ENCODE peak calls at places on chromosomes 3 and 15, in seven cellular contexts. A, S, F, Q, M, B and K are unnamed samples.

GRCh38 chr3:178392553-178392952 is 143.7 kb upstream of the KCNMB2 start:
- DNase-seq in A (no peak), S (no peak), F (no peak), Q (no peak), M (no peak), B (no peak), K (no peak)

GRCh38 chr3:46372492-46373359 is 2.0 kb downstream of the CCR5 start:
- DNase-seq in A (no peak), S (no peak), F (no peak), Q (no peak), M (no peak), B (no peak), K (no peak)

GRCh38 chr3:126130081-126130855 is 46.3 kb upstream of the SLC41A3 start:
- DNase-seq in A (peak; percentile 18), S (no peak), F (no peak), Q (peak; percentile 13), M (peak; percentile 4), B (peak; percentile 12), K (no peak)

GRCh38 chr3:179806177-179806576 is 153.3 kb downstream of the USP13 start:
- DNase-seq in A (no peak), S (no peak), F (no peak), Q (no peak), M (no peak), B (no peak), K (no peak)

GRCh38 chr3:166663194-166663593 is 716.9 kb downstream of the ZBBX start:
- DNase-seq in A (no peak), S (no peak), F (no peak), Q (no peak), M (no peak), B (no peak), K (no peak)

GRCh38 chr15:74826372-74826819 is at the start of gene CPLX3:
- DNase-seq in A (peak; percentile 48), S (no peak), F (no peak), Q (peak; percentile 50), M (peak; percentile 45), B (peak; percentile 34), K (peak; percentile 67)

GRCh38 chr3:15011174-15011573 is 53.9 kb downstream of the MRPS25 start:
- DNase-seq in A (no peak), S (no peak), F (no peak), Q (no peak), M (no peak), B (no peak), K (no peak)

GRCh38 chr3:72977060-72977459 is 19.6 kb upstream of the PPP4R2 start:
- DNase-seq in A (no peak), S (no peak), F (no peak), Q (no peak), M (no peak), B (no peak), K (no peak)

GRCh38 chr15:78146437-78147154 is 2.6 kb upstream of the IDH3A start:
- DNase-seq in A (no peak), S (no peak), F (no peak), Q (no peak), M (no peak), B (no peak), K (no peak)

GRCh38 chr3:13073042-13073906 is at the start of gene IQSEC1:
- DNase-seq in A (no peak), S (no peak), F (no peak), Q (peak; percentile 65), M (peak; percentile 23), B (peak; percentile 35), K (peak; percentile 29)

GRCh38 chr3:120567370-120568197 is 28.6 kb upstream of the NDUFB4 start:
- DNase-seq in A (no peak), S (no peak), F (no peak), Q (no peak), M (peak; percentile 39), B (no peak), K (no peak)

GRCh38 chr15:56242576-56243116 is 1.0 kb downstream of the RFX7 start:
- DNase-seq in A (no peak), S (no peak), F (no peak), Q (no peak), M (no peak), B (no peak), K (no peak)

GRCh38 chr15:25859838-25860645 is 3.1 kb downstream of the ATP10A start:
- DNase-seq in A (no peak), S (no peak), F (no peak), Q (no peak), M (no peak), B (no peak), K (no peak)

GRCh38 chr3:186785517-186786018 is 2.2 kb downstream of the EIF4A2 start:
- DNase-seq in A (no peak), S (no peak), F (no peak), Q (no peak), M (no peak), B (no peak), K (no peak)

GRCh38 chr3:37028329-37028728 is 35.0 kb downstream of the MLH1 start:
- DNase-seq in A (peak; percentile 49), S (no peak), F (no peak), Q (no peak), M (peak; percentile 71), B (no peak), K (peak; percentile 75)

GRCh38 chr3:108175352-108175751 is 46.9 kb downstream of the IFT57 start:
- DNase-seq in A (no peak), S (no peak), F (no peak), Q (no peak), M (no peak), B (no peak), K (no peak)

GRCh38 chr15:86855307-86855706 is 775.6 kb downstream of the AGBL1 start:
- DNase-seq in A (no peak), S (no peak), F (no peak), Q (no peak), M (no peak), B (no peak), K (no peak)

GRCh38 chr3:4821975-4822374 is 157.3 kb upstream of the BHLHE40 start:
- DNase-seq in A (no peak), S (no peak), F (no peak), Q (peak; percentile 62), M (no peak), B (no peak), K (peak; percentile 34)

GRCh38 chr3:150721285-150722130 is 17.8 kb upstream of the ERICH6 start:
- DNase-seq in A (no peak), S (no peak), F (no peak), Q (no peak), M (no peak), B (no peak), K (peak; percentile 21)

GRCh38 chr3:8509961-8510360 is 8.3 kb downstream of the LMCD1 start:
- DNase-seq in A (no peak), S (no peak), F (no peak), Q (no peak), M (no peak), B (no peak), K (no peak)

GRCh38 chr3:177144922-177145321 is 52.4 kb downstream of the TBL1XR1 start:
- DNase-seq in A (no peak), S (peak; percentile 62), F (no peak), Q (no peak), M (no peak), B (no peak), K (no peak)
- TF ChIP-seq POLR2A in A (no peak), S (no peak), F (no peak), Q (no peak), M (no peak), B (no peak), K (no peak)

DNA sequence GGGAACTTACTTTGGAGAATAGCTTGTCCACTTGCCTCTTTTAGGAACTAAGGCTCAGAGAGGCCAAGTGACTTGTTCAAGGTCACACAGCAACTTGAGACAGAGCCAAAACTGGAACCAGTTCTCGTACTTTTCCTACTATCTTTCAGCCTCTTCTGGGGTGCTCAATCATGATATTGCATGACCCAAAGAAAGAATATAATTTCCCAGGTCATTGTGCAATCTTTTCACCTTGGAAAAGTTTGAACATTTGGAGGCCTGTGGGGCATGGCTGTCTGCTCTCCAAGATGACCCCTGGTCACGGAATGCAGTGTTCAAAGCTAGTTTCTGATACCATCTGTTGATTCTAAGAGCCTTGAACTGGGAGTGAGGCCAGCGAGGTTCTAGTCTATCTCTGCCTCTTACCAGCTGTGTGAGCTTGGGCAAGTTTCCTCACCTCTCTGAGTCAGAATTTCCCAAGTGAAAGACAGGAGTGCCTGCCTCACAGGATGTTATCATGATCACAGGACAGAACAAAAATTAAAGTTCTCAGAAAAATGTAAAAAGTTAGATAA is 89.7 kb downstream of the BDH1 start:
- DNase-seq in A (peak; percentile 34), S (no peak), F (no peak), Q (no peak), M (no peak), B (no peak), K (no peak)
- H3K4me1 ChIP-seq in A (peaks cover 31% of the 10 kb centered on the region), S (no peaks in the 10 kb centered on the region), F (peaks cover 26% of the 10 kb centered on the region), Q (peaks cover 10% of the 10 kb centered on the region), M (peaks cover 7% of the 10 kb centered on the region), B (no peaks in the 10 kb centered on the region), K (peaks cover 11% of the 10 kb centered on the region)

GRCh38 chr3:113714702-113715101 is 18.3 kb upstream of the USF3 start:
- DNase-seq in A (no peak), S (no peak), F (no peak), Q (no peak), M (no peak), B (no peak), K (no peak)

GRCh38 chr3:113717308-113717707 is 20.9 kb upstream of the USF3 start:
- DNase-seq in A (no peak), S (no peak), F (no peak), Q (no peak), M (no peak), B (no peak), K (no peak)

GRCh38 chr3:113719294-113719693 is 22.9 kb upstream of the USF3 start:
- DNase-seq in A (no peak), S (no peak), F (no peak), Q (no peak), M (no peak), B (no peak), K (no peak)

GRCh38 chr3:113721638-113722037 is 24.4 kb downstream of the NAA50 start:
- DNase-seq in A (no peak), S (no peak), F (no peak), Q (no peak), M (no peak), B (no peak), K (no peak)

DNA sequence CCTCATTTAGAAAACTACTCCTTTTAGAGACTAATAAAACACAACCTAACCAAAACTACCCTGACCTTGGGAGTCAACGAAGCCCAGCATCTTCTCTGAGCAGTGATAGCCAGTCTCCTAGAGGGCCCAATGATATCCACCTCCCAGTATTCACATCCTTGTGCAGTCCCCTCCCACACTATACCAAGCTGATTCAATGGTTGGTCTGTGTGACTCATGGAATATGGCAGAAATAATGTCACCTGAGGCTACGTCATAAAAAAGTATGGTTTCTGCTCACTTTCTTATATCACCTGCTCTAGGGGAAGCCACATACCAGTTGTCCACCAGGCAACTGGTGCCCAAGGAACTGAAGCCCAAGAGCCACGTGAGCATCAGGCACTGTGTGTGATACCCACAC is 21.4 kb upstream of the USF3 start:
- DNase-seq in A (no peak), S (no peak), F (no peak), Q (no peak), M (no peak), B (no peak), K (no peak)
- TF ChIP-seq POLR2A in A (no peak), S (peak; percentile 46), F (no peak), Q (no peak), M (no peak), B (no peak), K (no peak)

DNA sequence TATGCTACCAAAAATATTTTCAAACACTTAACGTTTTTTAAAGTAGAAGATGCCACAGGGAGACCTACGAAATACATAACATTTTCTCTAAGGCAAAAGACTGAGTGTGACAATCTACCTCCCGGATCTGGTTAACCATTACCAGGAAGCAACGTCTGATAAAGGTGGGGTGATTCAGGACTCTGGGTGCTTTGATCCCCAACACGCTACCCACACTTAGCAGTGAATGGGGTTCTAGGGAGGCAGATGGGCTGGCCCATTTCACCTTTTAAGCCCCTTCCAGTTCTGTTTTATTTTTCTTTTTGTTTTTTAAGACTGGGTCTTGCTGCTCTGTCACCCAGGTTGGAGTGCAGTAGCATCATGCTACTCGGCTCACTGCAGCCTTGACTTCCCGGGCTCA is 39.5 kb downstream of the EIF4E3 start:
- DNase-seq in A (no peak), S (no peak), F (no peak), Q (no peak), M (no peak), B (no peak), K (no peak)
- H3K4me1 ChIP-seq in A (peaks cover 12% of the 10 kb centered on the region), S (no peaks in the 10 kb centered on the region), F (peaks cover 58% of the 10 kb centered on the region), Q (peaks cover 15% of the 10 kb centered on the region), M (peaks cover 8% of the 10 kb centered on the region), B (peaks cover 5% of the 10 kb centered on the region), K (peaks cover 43% of the 10 kb centered on the region)